ENCODE peak calls at places on chromosomes 6 and 20, in eight cellular contexts. Z is kidney epithelial cell, L is upper lobe of left lung, S is H7, D is left ventricle myocardium inferior, K is mesenchymal stem cell, R is left lung, W is PC-3. Y is an unnamed sample. For H3K36me3, the result is how much of the 10 kb centered on the place peaks cover.

GRCh38 chr20:46021361-46022359 is 7.4 kb upstream of the SLC12A5 start:
- DNase-seq in D (no peak), R (peak), S (peak), K (peak), Z (no peak), W (peak), L (no peak), Y (no peak)

GRCh38 chr20:35116258-35116657 is 23.7 kb upstream of the TRPC4AP start:
- DNase-seq in S (no peak), W (no peak), Z (no peak), L (no peak), R (no peak), K (no peak), D (no peak), Y (no peak)

GRCh38 chr6:130670142-130670541 is 157.1 kb upstream of the SMLR1 start:
- DNase-seq in Z (no peak), S (no peak), L (no peak), K (no peak), D (no peak), W (no peak), R (no peak), Y (no peak)

GRCh38 chr20:17538517-17539170 is 7.5 kb upstream of the BFSP1 start:
- DNase-seq in K (peak), W (peak), L (no peak), Z (no peak), R (no peak), D (no peak), S (no peak), Y (no peak)

GRCh38 chr6:52389626-52390360 is 27.8 kb downstream of the PAQR8 start:
- DNase-seq in S (no peak), D (peak), R (peak), W (peak), L (peak), Z (peak), K (peak), Y (peak)

GRCh38 chr6:34237722-34238506 is 1.2 kb downstream of the HMGA1 start:
- DNase-seq in R (peak), W (peak), S (peak), D (no peak), K (peak), Z (no peak), L (peak), Y (peak)

GRCh38 chr20:25274891-25275812 is 27.3 kb downstream of the PYGB start:
- DNase-seq in R (no peak), L (peak), W (no peak), S (peak), D (peak), K (no peak), Z (no peak), Y (no peak)

GRCh38 chr6:15343490-15344185 is 97.8 kb downstream of the JARID2 start:
- DNase-seq in W (no peak), S (no peak), L (no peak), K (peak), R (no peak), D (no peak), Z (no peak), Y (no peak)

GRCh38 chr6:148431840-148432239 is 89.2 kb downstream of the SASH1 start:
- DNase-seq in S (no peak), D (no peak), R (no peak), L (no peak), Z (no peak), K (no peak), W (no peak), Y (no peak)

GRCh38 chr20:60056345-60057122 is 98.3 kb downstream of the CDH26 start:
- DNase-seq in L (no peak), R (no peak), S (no peak), Z (no peak), K (no peak), D (no peak), W (no peak), Y (no peak)

GRCh38 chr20:7411075-7411474 is 529.2 kb downstream of the HAO1 start:
- DNase-seq in D (no peak), K (no peak), R (no peak), Z (no peak), W (peak), L (no peak), S (no peak), Y (no peak)

GRCh38 chr6:6927437-6928361 is 180.1 kb upstream of the RREB1 start:
- DNase-seq in R (peak), D (peak), S (peak), W (no peak), Z (no peak), K (no peak), L (peak), Y (no peak)

GRCh38 chr6:131727868-131728267 is 17.1 kb upstream of the CTAGE9 start:
- DNase-seq in K (no peak), W (no peak), Z (no peak), D (no peak), S (no peak), R (no peak), L (no peak), Y (no peak)

GRCh38 chr20:47126374-47126705 is 230.2 kb downstream of the ZMYND8 start:
- DNase-seq in W (no peak), R (no peak), Z (no peak), D (no peak), S (no peak), K (peak), L (no peak), Y (no peak)

GRCh38 chr6:120279706-120280105 is 930.1 kb upstream of the MAN1A1 start:
- DNase-seq in S (no peak), L (no peak), K (no peak), Z (no peak), R (no peak), D (no peak), W (no peak), Y (no peak)

GRCh38 chr20:41734506-41734945 is 116.3 kb upstream of the CHD6 start:
- DNase-seq in L (peak), D (no peak), R (no peak), S (peak), Z (no peak), W (peak), K (peak), Y (peak)

GRCh38 chr20:21388566-21388965 is 8.8 kb downstream of the NKX2-4 start:
- DNase-seq in Z (no peak), L (no peak), K (no peak), R (no peak), D (no peak), S (no peak), W (no peak), Y (no peak)

GRCh38 chr6:32742374-32742773 is 1.2 kb downstream of the HLA-DQA2 start:
- DNase-seq in D (no peak), K (no peak), L (no peak), Z (no peak), W (no peak), S (no peak), R (no peak), Y (no peak)

GRCh38 chr6:169240125-169240524 is 13.5 kb downstream of the THBS2 start:
- DNase-seq in L (no peak), R (no peak), K (no peak), S (no peak), W (no peak), D (no peak), Z (no peak), Y (no peak)

GRCh38 chr6:24960991-24961475 is 25.3 kb upstream of the RIPOR2 start:
- DNase-seq in S (no peak), Z (no peak), D (no peak), R (no peak), K (no peak), L (no peak), W (peak), Y (no peak)

GRCh38 chr6:157955675-157956074 is 26.0 kb upstream of the SYNJ2 start:
- DNase-seq in S (no peak), L (no peak), W (no peak), D (no peak), K (no peak), R (no peak), Z (no peak), Y (no peak)

DNA sequence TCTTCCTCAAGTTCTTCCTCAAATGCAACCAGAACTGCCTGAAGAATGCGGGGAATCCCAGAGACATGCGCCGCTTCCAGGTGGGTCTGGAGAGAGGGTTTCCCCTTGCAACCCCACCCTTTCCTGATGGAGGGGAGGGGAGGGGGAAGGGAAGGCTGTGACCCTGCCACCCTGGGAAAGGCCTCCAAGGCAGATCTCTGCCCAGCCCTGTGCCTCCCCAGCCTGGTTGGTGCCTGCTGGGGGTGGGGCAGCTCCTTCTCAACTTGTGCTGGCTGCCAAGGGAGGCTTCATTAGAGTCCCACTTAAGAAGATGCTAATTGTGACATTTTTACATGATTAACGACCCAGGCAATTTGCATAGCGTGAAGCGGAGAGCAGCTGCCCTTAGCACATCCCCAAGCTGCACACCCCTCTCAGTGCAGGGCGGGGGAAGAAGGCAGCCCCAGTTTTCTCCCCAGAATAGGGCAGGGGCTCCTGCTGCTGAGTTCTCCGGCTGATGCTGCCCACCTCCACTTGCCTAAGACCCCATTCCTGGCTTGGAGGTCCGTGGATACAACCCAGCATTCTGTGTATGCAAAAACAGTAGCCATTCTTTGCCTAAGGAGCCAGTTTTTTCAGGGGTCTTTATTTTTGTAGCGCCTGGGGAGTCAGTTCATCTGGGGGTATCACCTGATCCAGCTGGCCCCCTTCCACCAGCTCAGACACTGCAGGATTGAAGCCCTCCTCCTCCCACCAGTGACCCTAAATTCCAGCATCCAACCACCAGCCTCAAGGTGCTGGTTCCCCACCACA is 51.7 kb downstream of the CPXM1 start:
- DNase-seq in W (no peak), S (peak), L (no peak), D (no peak), Z (no peak), K (no peak), R (no peak), Y (no peak)
- H3K4me3 ChIP-seq in W (no peak), S (no peak), L (no peak), D (no peak), Z (no peak), K (no peak), R (no peak), Y (no peak)

GRCh38 chr20:44891826-44892225 is 6.3 kb downstream of the YWHAB start:
- DNase-seq in Z (no peak), W (no peak), K (no peak), S (no peak), D (no peak), L (no peak), R (no peak), Y (no peak)
- H3K36me3 ChIP-seq in Z (under half), W (under half), K (under half), S (under half), D (under half), L (under half), R (under half), Y (under half)

GRCh38 chr6:26222587-26222986 is 135.4 kb downstream of the HFE start:
- DNase-seq in K (no peak), L (no peak), D (no peak), Z (no peak), R (no peak), S (no peak), W (no peak), Y (no peak)
- H3K4me3 ChIP-seq in K (no peak), L (no peak), D (no peak), Z (no peak), R (no peak), S (no peak), W (peak), Y (no peak)

DNA sequence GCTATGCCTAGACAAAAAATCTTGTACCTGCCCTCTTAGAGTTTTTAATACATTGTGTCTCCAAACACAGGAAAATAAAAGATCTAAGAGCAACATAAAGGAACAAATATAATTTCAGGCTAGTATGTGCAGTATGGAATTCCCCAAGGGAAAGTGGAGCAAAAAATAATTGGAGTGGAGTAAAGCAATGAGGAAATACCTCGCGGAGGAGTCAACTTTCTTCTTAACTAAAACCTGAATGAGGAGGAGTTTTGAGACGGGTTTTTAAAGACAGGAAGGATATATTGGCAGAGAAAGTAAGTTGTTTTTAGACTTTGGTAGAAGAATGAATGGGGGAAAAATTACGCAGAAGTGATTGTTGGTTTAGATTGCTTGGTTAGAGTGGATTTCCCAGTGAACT is 14.0 kb downstream of the HIVEP1 start:
- DNase-seq in Z (no peak), S (no peak), W (no peak), R (no peak), L (no peak), D (no peak), K (no peak), Y (no peak)
- H3K36me3 ChIP-seq in Z (under half), S (under half), W (under half), R (under half), L (under half), D (under half), K (under half), Y (under half)

DNA sequence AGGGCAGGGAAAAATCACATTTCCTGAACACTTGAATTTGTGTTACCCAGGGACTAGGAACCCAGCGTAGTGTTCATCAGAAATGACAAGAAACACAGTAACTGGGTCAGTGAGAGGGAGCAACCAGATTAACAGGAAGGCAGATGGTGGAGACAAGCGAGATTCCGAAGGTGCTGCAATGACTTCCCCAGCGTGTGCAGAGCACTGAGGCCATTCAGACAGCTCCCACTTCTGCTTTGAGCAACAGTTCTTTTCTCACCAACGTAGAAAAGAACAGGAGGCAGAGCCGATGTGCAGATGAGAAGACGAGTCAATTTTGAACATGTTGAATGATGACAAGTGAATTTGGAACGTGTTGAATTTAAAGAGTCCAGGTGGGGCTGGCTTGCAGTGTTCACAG is 63.1 kb upstream of the IFNGR1 start:
- DNase-seq in L (peak), R (no peak), K (no peak), S (no peak), Z (no peak), D (no peak), W (no peak), Y (no peak)
- H3K4me3 ChIP-seq in L (no peak), R (no peak), K (no peak), S (no peak), Z (no peak), D (no peak), W (no peak), Y (no peak)

GRCh38 chr6:109363753-109364152 is 18.5 kb downstream of the CD164 start:
- DNase-seq in R (no peak), D (no peak), W (no peak), K (no peak), L (no peak), S (no peak), Z (no peak), Y (no peak)
- H3K36me3 ChIP-seq in R (under half), D (half or more), W (under half), K (half or more), L (under half), S (under half), Z (under half), Y (under half)

GRCh38 chr6:84033523-84034451 is at the start of gene MRAP2:
- DNase-seq in W (no peak), S (peak), R (peak), K (no peak), Z (no peak), D (peak), L (peak), Y (no peak)

GRCh38 chr6:84037425-84038089 is 4.0 kb downstream of the MRAP2 start:
- DNase-seq in R (no peak), L (no peak), K (no peak), D (no peak), S (no peak), Z (no peak), W (no peak), Y (no peak)

GRCh38 chr6:84035484-84035883 is 1.9 kb downstream of the MRAP2 start:
- DNase-seq in K (no peak), D (no peak), Z (no peak), W (no peak), R (no peak), L (no peak), S (peak), Y (no peak)
- H3K4me3 ChIP-seq in K (no peak), D (no peak), Z (no peak), W (no peak), R (no peak), L (no peak), S (no peak), Y (no peak)

GRCh38 chr6:43026365-43026764 is 4.9 kb downstream of the RRP36 start:
- DNase-seq in R (no peak), Z (no peak), D (no peak), K (no peak), L (no peak), W (no peak), S (no peak), Y (no peak)
- H3K36me3 ChIP-seq in R (under half), Z (under half), D (half or more), K (half or more), L (under half), W (under half), S (under half), Y (half or more)

GRCh38 chr6:28587011-28587745 is 61.5 kb downstream of the GPX5 start:
- DNase-seq in R (peak), W (peak), D (peak), K (peak), S (peak), L (peak), Z (peak), Y (no peak)

GRCh38 chr6:28589952-28590340 is 64.3 kb downstream of the GPX5 start:
- DNase-seq in K (no peak), W (no peak), D (no peak), R (no peak), S (peak), L (no peak), Z (no peak), Y (no peak)

GRCh38 chr6:28586273-28586672 is 60.6 kb downstream of the GPX5 start:
- DNase-seq in S (peak), Z (no peak), W (peak), R (no peak), D (no peak), K (no peak), L (no peak), Y (no peak)

GRCh38 chr6:28589234-28589951 is 63.7 kb downstream of the GPX5 start:
- DNase-seq in R (no peak), S (peak), Z (peak), W (peak), D (no peak), K (peak), L (no peak), Y (no peak)

DNA sequence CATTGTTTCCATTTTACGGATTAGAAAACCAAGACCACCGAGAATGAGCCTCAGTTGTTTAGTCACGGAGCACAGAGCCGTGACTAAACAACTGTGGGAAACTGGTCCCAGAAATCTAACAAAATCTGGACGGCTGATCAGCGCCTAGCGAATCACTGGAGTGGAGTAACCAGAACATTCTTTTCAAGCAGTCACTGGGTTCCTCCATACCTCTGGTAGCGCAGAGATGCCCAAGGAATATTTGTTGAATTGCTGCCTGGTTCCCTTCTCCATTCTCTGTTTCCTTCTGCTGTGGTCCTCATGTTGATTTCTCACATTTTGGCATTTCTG is 62.0 kb downstream of the GPX5 start:
- DNase-seq in D (no peak), Z (no peak), K (peak), W (no peak), R (no peak), S (peak), L (no peak), Y (no peak)
- H3K4me3 ChIP-seq in D (peak), Z (peak), K (peak), W (peak), R (peak), S (peak), L (peak), Y (peak)

Y was measured in CD8-positive, alpha-beta memory T cell.